ENCODE peak calls at places on chromosomes 4 and X, in six cellular contexts. R, A, S, G, C and T are unnamed samples.
A peak's percentile ranks its signal among the peaks of the same experiment; 100 is the strongest.

GRCh38 chrX:13697440-13697839 is 8.5 kb downstream of the RAB9A start:
- DNase-seq in S (no peak), A (no peak), C (no peak), R (no peak), G (no peak), T (no peak)

GRCh38 chr4:119286377-119287002 is 35.4 kb downstream of the FABP2 start:
- DNase-seq in G (peak; percentile 47), A (no peak), C (peak; percentile 32), S (no peak), R (no peak), T (no peak)

GRCh38 chr4:121677524-121677923 is 19.3 kb downstream of the ANXA5 start:
- DNase-seq in S (no peak), R (no peak), A (no peak), C (no peak), G (no peak), T (no peak)

GRCh38 chrX:15834827-15835595 is 19.6 kb downstream of the AP1S2 start:
- DNase-seq in S (no peak), G (no peak), C (no peak), A (no peak), R (no peak), T (no peak)

GRCh38 chr4:121307441-121308327 is 73.1 kb downstream of the QRFPR start:
- DNase-seq in C (peak; percentile 34), S (peak; percentile 2), A (peak; percentile 32), G (peak; percentile 63), R (no peak), T (peak; percentile 3)

GRCh38 chr4:831483-831805 is 5.5 kb upstream of the CPLX1 start:
- DNase-seq in A (no peak), R (no peak), C (no peak), G (no peak), S (no peak), T (no peak)

GRCh38 chr4:11565899-11566298 is 137.2 kb upstream of the HS3ST1 start:
- DNase-seq in A (no peak), S (no peak), C (no peak), G (no peak), R (no peak), T (no peak)

GRCh38 chr4:174702974-174703478 is 126.0 kb downstream of the GLRA3 start:
- DNase-seq in S (no peak), C (no peak), R (no peak), G (no peak), A (no peak), T (no peak)

GRCh38 chr4:70754470-70754869 is 32.7 kb downstream of the RUFY3 start:
- DNase-seq in A (no peak), G (no peak), C (no peak), R (no peak), S (no peak), T (no peak)

GRCh38 chrX:153526801-153527599 is 9.6 kb downstream of the ATP2B3 start:
- DNase-seq in R (no peak), S (no peak), G (no peak), A (no peak), C (no peak), T (no peak)

GRCh38 chr4:10567766-10568165 is 110.5 kb upstream of the ZNF518B start:
- DNase-seq in S (no peak), G (no peak), R (no peak), A (no peak), C (no peak), T (no peak)

GRCh38 chr4:156686120-156686519 is 285.5 kb downstream of the PDGFC start:
- DNase-seq in C (no peak), R (no peak), G (no peak), S (no peak), A (no peak), T (no peak)

GRCh38 chrX:17438221-17438620 is 63.2 kb downstream of the NHS start:
- DNase-seq in C (no peak), S (no peak), G (no peak), A (no peak), R (no peak), T (no peak)

GRCh38 chrX:38482183-38482582 is 79.2 kb upstream of the TSPAN7 start:
- DNase-seq in G (no peak), A (no peak), S (no peak), C (no peak), R (no peak), T (no peak)

GRCh38 chrX:55839480-55839879 is 121.9 kb downstream of the RRAGB start:
- DNase-seq in S (no peak), R (no peak), G (no peak), C (no peak), A (peak; percentile 51), T (no peak)

GRCh38 chrX:153517421-153517820 is at the start of gene ATP2B3:
- DNase-seq in C (no peak), G (no peak), R (no peak), S (no peak), A (no peak), T (no peak)

GRCh38 chr4:119693127-119693526 is 64.5 kb upstream of the PDE5A start:
- DNase-seq in C (no peak), G (no peak), S (no peak), A (no peak), R (no peak), T (no peak)

GRCh38 chr4:165476214-165477098 is 97.6 kb downstream of the CPE start:
- DNase-seq in C (no peak), S (no peak), A (no peak), G (peak; percentile 72), R (no peak), T (peak; percentile 12)

GRCh38 chr4:180550106-180550505 is 1693.1 kb upstream of the TENM3 start:
- DNase-seq in G (peak; percentile 2), R (no peak), S (no peak), C (no peak), A (no peak), T (no peak)

GRCh38 chr4:680931-681645 is 6.7 kb downstream of the MYL5 start:
- DNase-seq in C (no peak), A (peak; percentile 83), S (no peak), G (no peak), R (peak; percentile 67), T (no peak)

GRCh38 chrX:118928126-118928525 is 46.3 kb upstream of the LONRF3 start:
- DNase-seq in R (no peak), G (no peak), A (no peak), C (no peak), S (no peak), T (no peak)

GRCh38 chr4:85681194-85681803 is 206.3 kb downstream of the ARHGAP24 start:
- DNase-seq in R (no peak), C (no peak), G (no peak), A (peak; percentile 19), S (no peak), T (no peak)

GRCh38 chrX:48688531-48689142 is 5.0 kb downstream of the WAS start:
- DNase-seq in R (no peak), C (no peak), G (no peak), A (no peak), S (no peak), T (no peak)

GRCh38 chr4:113327513-113327912 is 278.1 kb downstream of the ANK2 start:
- DNase-seq in S (no peak), C (no peak), A (no peak), R (no peak), G (no peak), T (no peak)

GRCh38 chr4:129362685-129363274 is 266.8 kb downstream of the C4orf33 start:
- DNase-seq in R (peak; percentile 63), A (peak; percentile 51), S (peak; percentile 31), G (peak; percentile 57), C (peak; percentile 50), T (peak; percentile 14)

GRCh38 chr4:122668241-122668640 is 47.4 kb upstream of the IL21 start:
- DNase-seq in R (no peak), S (no peak), G (no peak), C (no peak), A (no peak), T (no peak)

GRCh38 chrX:143429831-143430230 is 87.4 kb downstream of the SPANXN3 start:
- DNase-seq in G (no peak), A (no peak), S (no peak), R (no peak), C (no peak), T (no peak)

GRCh38 chr4:20408596-20408995 is 156.9 kb downstream of the SLIT2 start:
- DNase-seq in A (no peak), R (no peak), S (no peak), C (no peak), G (no peak), T (no peak)

DNA sequence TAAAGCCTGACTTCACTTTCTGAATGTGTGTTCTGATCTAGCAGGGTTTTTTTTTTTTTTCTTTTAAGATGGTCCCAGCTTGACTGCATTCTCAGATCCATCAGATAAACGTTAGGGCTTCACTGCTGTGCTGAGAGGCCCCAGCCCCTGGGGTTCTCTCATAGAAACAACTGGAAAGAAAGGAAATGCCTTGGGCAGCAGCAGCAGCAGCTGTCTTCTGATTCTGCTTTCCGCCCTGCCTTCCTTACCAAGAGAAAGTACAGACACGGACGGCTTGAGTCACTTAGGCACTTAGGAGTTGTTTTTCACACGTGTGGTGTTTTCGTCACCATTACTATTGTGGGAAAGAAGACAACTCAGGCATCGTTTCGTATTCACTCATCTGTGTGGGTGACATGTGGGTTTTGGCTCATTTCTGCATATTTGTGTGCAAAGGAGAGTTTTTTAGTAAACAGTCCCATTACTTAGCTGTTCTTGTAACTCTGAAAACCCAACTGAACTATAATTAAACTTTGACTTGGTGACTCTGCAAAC is 172.0 kb downstream of the PTTG2 start:
- DNase-seq in S (no peak), R (no peak), G (no peak), A (peak; percentile 59), C (no peak), T (no peak)
- TF ChIP-seq POLR2A in S (no peak), R (no peak), G (no peak), A (peak; percentile 20), C (no peak), T (no peak)

DNA sequence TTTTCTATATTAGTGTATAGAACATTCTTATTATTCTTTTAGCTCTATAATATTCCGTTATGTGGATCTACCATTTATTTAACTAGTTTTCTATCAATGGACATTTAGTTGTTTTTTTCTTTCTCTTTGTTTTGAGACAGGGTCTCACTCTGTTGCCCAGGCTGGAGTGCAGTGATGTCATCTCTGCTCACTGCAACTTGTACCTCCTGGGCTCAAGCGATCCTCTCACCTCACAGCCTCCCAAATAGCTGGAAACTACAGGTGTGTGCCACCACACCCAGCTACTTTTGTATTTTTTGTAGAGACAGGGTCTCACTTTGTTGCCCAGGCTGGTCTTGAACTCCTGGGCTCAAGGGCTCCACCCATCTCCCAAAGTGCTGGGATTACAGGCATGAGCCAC is 10.8 kb downstream of the TMEM165 start:
- DNase-seq in R (no peak), G (no peak), C (no peak), A (no peak), S (no peak), T (no peak)
- TF ChIP-seq POLR2A in R (no peak), G (no peak), C (no peak), A (no peak), S (no peak), T (no peak)

DNA sequence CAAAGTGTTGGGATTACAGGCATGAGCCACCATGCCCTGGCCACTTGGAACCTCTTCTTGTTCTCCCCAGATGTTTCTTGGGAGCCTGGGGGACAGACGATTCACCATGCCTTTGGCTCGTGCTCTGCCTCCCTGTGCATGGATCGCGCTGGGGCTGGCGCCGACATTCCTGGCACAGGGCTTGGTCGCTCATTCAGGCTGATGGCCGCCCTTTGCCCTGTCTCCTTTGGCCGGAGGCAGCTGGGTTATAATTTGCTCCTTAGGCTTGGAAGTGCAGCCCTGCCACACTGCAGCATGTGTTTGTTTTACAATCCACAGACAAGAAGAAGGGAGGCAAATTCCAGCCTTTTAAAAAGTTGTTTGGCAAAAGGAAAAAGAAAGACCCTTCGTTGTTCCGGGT is 115.3 kb downstream of the AASDH start:
- DNase-seq in G (no peak), C (no peak), S (no peak), A (peak; percentile 78), R (no peak), T (no peak)
- TF ChIP-seq POLR2A in G (no peak), C (no peak), S (no peak), A (peak; percentile 32), R (no peak), T (no peak)

GRCh38 chrX:86148024-86148511 is at the start of gene DACH2:
- DNase-seq in G (no peak), S (peak; percentile 58), R (peak; percentile 78), A (peak; percentile 66), C (peak; percentile 40), T (no peak)
- TF ChIP-seq POLR2A in G (no peak), S (no peak), R (no peak), A (no peak), C (no peak), T (no peak)